ENCODE peak calls at places on chromosomes 5 and 9, in six cellular contexts. Y is left ventricle myocardium inferior, H is IMR-90, R is testis, L is heart right ventricle, C is ascending aorta. F is an unnamed sample. For H3K9me3 and H3K4me1, the result is how much of the 10 kb centered on the place peaks cover.

GRCh38 chr9:115399026-115399425 is 281.1 kb upstream of the TNC start:
- DNase-seq in H (no peak), Y (no peak), R (no peak), C (no peak), L (no peak), F (no peak)

GRCh38 chr9:109771796-109772525 is 8.0 kb upstream of the PALM2AKAP2 start:
- DNase-seq in C (no peak), L (peak), H (peak), Y (peak), R (no peak), F (peak)

GRCh38 chr5:172643392-172643871 is 2.4 kb downstream of the NEURL1B start:
- DNase-seq in L (no peak), Y (no peak), C (no peak), R (no peak), H (no peak), F (no peak)

GRCh38 chr5:143245929-143246561 is 157.4 kb downstream of the NR3C1 start:
- DNase-seq in R (no peak), C (no peak), L (no peak), Y (no peak), H (peak), F (no peak)

GRCh38 chr5:126852916-126853315 is 76.0 kb downstream of the LMNB1 start:
- DNase-seq in R (no peak), Y (no peak), C (no peak), L (no peak), H (no peak), F (no peak)

GRCh38 chr5:56456002-56456401 is 222.9 kb upstream of the ANKRD55 start:
- DNase-seq in L (no peak), H (peak), C (no peak), Y (no peak), R (no peak), F (no peak)

GRCh38 chr5:113178073-113178779 is 201.6 kb downstream of the DCP2 start:
- DNase-seq in Y (no peak), L (no peak), H (no peak), R (no peak), C (no peak), F (no peak)

GRCh38 chr5:175743676-175744210 is 85.9 kb downstream of the HRH2 start:
- DNase-seq in L (no peak), R (no peak), C (no peak), Y (no peak), H (peak), F (no peak)

GRCh38 chr5:57735754-57736153 is 253.1 kb upstream of the ACTBL2 start:
- DNase-seq in Y (no peak), R (no peak), C (no peak), L (no peak), H (peak), F (no peak)

GRCh38 chr9:137313956-137314560 is 12.0 kb upstream of the NRARP start:
- DNase-seq in L (no peak), C (no peak), H (no peak), Y (peak), R (no peak), F (no peak)

GRCh38 chr5:132268698-132269551 is 11.4 kb downstream of the PDLIM4 start:
- DNase-seq in L (no peak), C (no peak), H (peak), R (no peak), Y (no peak), F (no peak)

GRCh38 chr5:91956738-91957137 is 573.6 kb upstream of the ARRDC3 start:
- DNase-seq in H (no peak), C (no peak), Y (no peak), R (no peak), L (no peak), F (no peak)

GRCh38 chr9:92650839-92651621 is 18.9 kb downstream of the IPPK start:
- DNase-seq in Y (peak), R (peak), L (peak), H (peak), C (no peak), F (no peak)

GRCh38 chr5:149800563-149801103 is 70.5 kb downstream of the PPARGC1B start:
- DNase-seq in Y (no peak), C (no peak), H (no peak), L (no peak), R (no peak), F (no peak)

GRCh38 chr5:119321569-119322311 is 34.1 kb upstream of the TNFAIP8 start:
- DNase-seq in L (no peak), R (no peak), C (no peak), H (no peak), Y (no peak), F (no peak)

GRCh38 chr9:91486699-91487497 is 63.3 kb upstream of the NFIL3 start:
- DNase-seq in R (peak), C (no peak), L (peak), Y (no peak), H (peak), F (peak)

GRCh38 chr9:109588415-109588814 is 90.3 kb upstream of the PTPN3 start:
- DNase-seq in Y (no peak), R (no peak), C (no peak), L (no peak), H (no peak), F (no peak)

GRCh38 chr5:173420108-173420507 is 91.9 kb upstream of the STC2 start:
- DNase-seq in L (no peak), R (no peak), C (no peak), Y (no peak), H (no peak), F (no peak)

GRCh38 chr5:113040672-113041071 is 64.1 kb downstream of the DCP2 start:
- DNase-seq in R (no peak), L (no peak), C (no peak), Y (no peak), H (no peak), F (no peak)

GRCh38 chr5:1737790-1738405 is 61.7 kb downstream of the MRPL36 start:
- DNase-seq in C (no peak), Y (no peak), H (peak), L (no peak), R (no peak), F (no peak)

GRCh38 chr5:56900395-56900794 is 9.0 kb upstream of the SETD9 start:
- DNase-seq in C (no peak), R (no peak), H (peak), Y (no peak), L (no peak), F (no peak)

GRCh38 chr5:150175536-150175935 is 9.0 kb downstream of the CDX1 start:
- DNase-seq in C (no peak), R (no peak), L (no peak), H (peak), Y (no peak), F (no peak)

GRCh38 chr5:171449426-171449825 is 30.0 kb downstream of the FGF18 start:
- DNase-seq in L (no peak), Y (no peak), H (no peak), C (no peak), R (no peak), F (no peak)

GRCh38 chr9:131892162-131892707 is 152.4 kb upstream of the RAPGEF1 start:
- DNase-seq in Y (no peak), R (no peak), C (no peak), L (no peak), H (no peak), F (peak)

GRCh38 chr9:32677931-32678330 is 42.5 kb upstream of the TAF1L start:
- DNase-seq in Y (no peak), C (no peak), L (no peak), H (no peak), R (no peak), F (no peak)
- H3K9me3 ChIP-seq in Y (under half), C (under half), L (under half), H (under half), R (under half), F (under half)

GRCh38 chr9:136107953-136108647 is 10.6 kb downstream of the TMEM250 start:
- DNase-seq in H (no peak), C (no peak), Y (no peak), R (no peak), L (no peak), F (no peak)
- H3K4me1 ChIP-seq in H (under half), C (under half), Y (half or more), R (under half), L (half or more), F (under half)

GRCh38 chr5:50962934-50963646 is 296.7 kb downstream of the PARP8 start:
- DNase-seq in Y (peak), H (peak), C (no peak), L (peak), R (peak), F (peak)

GRCh38 chr5:50966986-50967385 is 300.5 kb downstream of the PARP8 start:
- DNase-seq in R (no peak), C (no peak), H (no peak), L (no peak), Y (no peak), F (no peak)

GRCh38 chr5:50967388-50968039 is 301.1 kb downstream of the PARP8 start:
- DNase-seq in R (no peak), H (no peak), C (no peak), L (no peak), Y (no peak), F (no peak)

GRCh38 chr5:50965621-50966362 is 299.4 kb downstream of the PARP8 start:
- DNase-seq in L (no peak), H (no peak), Y (no peak), C (no peak), R (no peak), F (no peak)

GRCh38 chr5:50963647-50964584 is 297.5 kb downstream of the PARP8 start:
- DNase-seq in R (no peak), C (no peak), Y (no peak), L (no peak), H (no peak), F (peak)
- H3K4me3 ChIP-seq in R (no peak), C (peak), Y (peak), L (peak), H (no peak), F (peak)

GRCh38 chr5:178997191-178997590 is 2.1 kb upstream of the GRM6 start:
- DNase-seq in L (no peak), R (no peak), Y (no peak), C (no peak), H (no peak), F (no peak)
- H3K9me3 ChIP-seq in L (under half), R (under half), Y (under half), C (under half), H (under half), F (under half)

GRCh38 chr9:124950050-124950718 is 9.3 kb upstream of the GOLGA1 start:
- DNase-seq in H (no peak), Y (no peak), L (no peak), C (no peak), R (no peak), F (no peak)

GRCh38 chr9:124947727-124948391 is 7.0 kb upstream of the GOLGA1 start:
- DNase-seq in R (no peak), L (no peak), H (no peak), C (no peak), Y (no peak), F (no peak)

GRCh38 chr9:124949387-124949786 is 8.5 kb upstream of the GOLGA1 start:
- DNase-seq in H (no peak), R (no peak), Y (no peak), L (no peak), C (no peak), F (no peak)

GRCh38 chr9:124941689-124942561 is 1.0 kb upstream of the GOLGA1 start:
- DNase-seq in Y (peak), L (peak), R (peak), H (peak), C (no peak), F (peak)

DNA sequence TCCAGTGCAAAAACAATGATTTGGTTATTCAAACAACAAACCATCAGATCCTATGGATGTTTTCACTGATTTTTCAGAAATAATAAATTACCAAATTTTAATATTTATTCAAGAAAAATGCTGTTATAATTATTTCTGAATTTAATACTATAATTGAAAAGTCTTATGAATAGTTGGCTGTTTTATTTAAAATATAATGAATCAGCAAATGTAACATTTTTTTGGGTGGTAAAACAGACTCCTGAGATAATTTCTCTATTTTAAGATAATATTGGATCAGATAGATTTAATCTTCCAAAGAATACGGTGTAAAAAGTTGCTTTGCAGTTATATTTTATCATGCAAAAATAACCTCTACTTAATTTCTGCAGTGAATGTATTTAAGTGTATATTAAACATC is 5.3 kb upstream of the GOLGA1 start:
- DNase-seq in R (no peak), C (no peak), H (no peak), Y (no peak), L (no peak), F (no peak)
- H3K4me1 ChIP-seq in R (under half), C (under half), H (under half), Y (under half), L (under half), F (under half)

F was measured in thyroid gland.